ENCODE peak calls at places on chromosomes 11 and 22, in nine cellular contexts. One of them, this sample, is unnamed. For H3K4me1 and H3K9me3, the result is how much of the 10 kb centered on the place peaks cover.

GRCh38 chr11:3186166-3186953 is 21.2 kb upstream of the OSBPL5 start:
- DNase-seq in colonic mucosa: no peak
- DNase-seq in lower lobe of right lung: no peak
- DNase-seq in neural progenitor cell: no peak
- DNase-seq in testis: no peak
- DNase-seq in ovary: no peak
- DNase-seq in spleen: peak
- DNase-seq in cardiac muscle cell: no peak
- DNase-seq in endodermal cell: peak
- DNase-seq in this sample: no peak

GRCh38 chr11:14314127-14314526 is 44.9 kb downstream of the RRAS2 start:
- DNase-seq in colonic mucosa: no peak
- DNase-seq in lower lobe of right lung: no peak
- DNase-seq in neural progenitor cell: no peak
- DNase-seq in testis: no peak
- DNase-seq in ovary: no peak
- DNase-seq in spleen: no peak
- DNase-seq in cardiac muscle cell: no peak
- DNase-seq in endodermal cell: no peak
- DNase-seq in this sample: no peak

GRCh38 chr11:10477690-10478046 is 22.6 kb downstream of the AMPD3 start:
- DNase-seq in colonic mucosa: no peak
- DNase-seq in lower lobe of right lung: no peak
- DNase-seq in neural progenitor cell: no peak
- DNase-seq in testis: no peak
- DNase-seq in ovary: no peak
- DNase-seq in spleen: no peak
- DNase-seq in cardiac muscle cell: no peak
- DNase-seq in endodermal cell: no peak
- DNase-seq in this sample: no peak

GRCh38 chr11:119742263-119742861 is 13.4 kb upstream of the NECTIN1 start:
- DNase-seq in colonic mucosa: peak
- DNase-seq in lower lobe of right lung: no peak
- DNase-seq in neural progenitor cell: peak
- DNase-seq in testis: peak
- DNase-seq in ovary: no peak
- DNase-seq in spleen: peak
- DNase-seq in cardiac muscle cell: peak
- DNase-seq in endodermal cell: peak
- DNase-seq in this sample: peak

GRCh38 chr11:62433553-62434301 is 14.9 kb downstream of the SCGB1A1 start:
- DNase-seq in colonic mucosa: no peak
- DNase-seq in lower lobe of right lung: no peak
- DNase-seq in neural progenitor cell: no peak
- DNase-seq in testis: peak
- DNase-seq in ovary: no peak
- DNase-seq in spleen: no peak
- DNase-seq in cardiac muscle cell: no peak
- DNase-seq in endodermal cell: peak
- DNase-seq in this sample: no peak

GRCh38 chr11:101336155-101336554 is 206.5 kb upstream of the PGR start:
- DNase-seq in colonic mucosa: no peak
- DNase-seq in lower lobe of right lung: no peak
- DNase-seq in neural progenitor cell: no peak
- DNase-seq in testis: no peak
- DNase-seq in ovary: no peak
- DNase-seq in spleen: no peak
- DNase-seq in cardiac muscle cell: no peak
- DNase-seq in endodermal cell: no peak
- DNase-seq in this sample: no peak

GRCh38 chr11:70158201-70158600 is 44.9 kb upstream of the FADD start:
- DNase-seq in colonic mucosa: no peak
- DNase-seq in lower lobe of right lung: no peak
- DNase-seq in neural progenitor cell: peak
- DNase-seq in testis: no peak
- DNase-seq in ovary: no peak
- DNase-seq in spleen: no peak
- DNase-seq in cardiac muscle cell: peak
- DNase-seq in endodermal cell: peak
- DNase-seq in this sample: no peak

GRCh38 chr11:116144387-116144958 is 628.3 kb downstream of the BUD13 start:
- DNase-seq in colonic mucosa: no peak
- DNase-seq in lower lobe of right lung: no peak
- DNase-seq in neural progenitor cell: peak
- DNase-seq in testis: no peak
- DNase-seq in ovary: no peak
- DNase-seq in spleen: no peak
- DNase-seq in cardiac muscle cell: no peak
- DNase-seq in endodermal cell: peak
- DNase-seq in this sample: no peak

GRCh38 chr11:12284321-12285050 is 92.9 kb upstream of the PARVA start:
- DNase-seq in colonic mucosa: peak
- DNase-seq in lower lobe of right lung: no peak
- DNase-seq in neural progenitor cell: no peak
- DNase-seq in testis: peak
- DNase-seq in ovary: no peak
- DNase-seq in spleen: no peak
- DNase-seq in cardiac muscle cell: peak
- DNase-seq in endodermal cell: no peak
- DNase-seq in this sample: no peak

GRCh38 chr11:110311783-110312578 is 15.6 kb upstream of the RDX start:
- DNase-seq in colonic mucosa: no peak
- DNase-seq in lower lobe of right lung: no peak
- DNase-seq in neural progenitor cell: no peak
- DNase-seq in testis: no peak
- DNase-seq in ovary: no peak
- DNase-seq in spleen: no peak
- DNase-seq in cardiac muscle cell: peak
- DNase-seq in endodermal cell: no peak
- DNase-seq in this sample: no peak

GRCh38 chr11:94638902-94639373 is 71.8 kb downstream of the PIWIL4 start:
- DNase-seq in colonic mucosa: no peak
- DNase-seq in lower lobe of right lung: no peak
- DNase-seq in neural progenitor cell: no peak
- DNase-seq in testis: no peak
- DNase-seq in ovary: no peak
- DNase-seq in spleen: no peak
- DNase-seq in cardiac muscle cell: peak
- DNase-seq in endodermal cell: no peak
- DNase-seq in this sample: no peak

GRCh38 chr22:40156001-40156516 is 21.7 kb upstream of the TNRC6B start:
- DNase-seq in colonic mucosa: peak
- DNase-seq in lower lobe of right lung: no peak
- DNase-seq in neural progenitor cell: no peak
- DNase-seq in testis: no peak
- DNase-seq in ovary: no peak
- DNase-seq in spleen: no peak
- DNase-seq in cardiac muscle cell: peak
- DNase-seq in endodermal cell: peak
- DNase-seq in this sample: no peak

GRCh38 chr11:61928606-61929005 is 11.2 kb upstream of the RAB3IL1 start:
- DNase-seq in colonic mucosa: no peak
- DNase-seq in lower lobe of right lung: no peak
- DNase-seq in neural progenitor cell: no peak
- DNase-seq in testis: no peak
- DNase-seq in ovary: no peak
- DNase-seq in spleen: no peak
- DNase-seq in cardiac muscle cell: peak
- DNase-seq in endodermal cell: no peak
- DNase-seq in this sample: no peak

GRCh38 chr22:44309647-44310046 is 3.1 kb downstream of the SHISAL1 start:
- DNase-seq in colonic mucosa: no peak
- DNase-seq in lower lobe of right lung: no peak
- DNase-seq in neural progenitor cell: no peak
- DNase-seq in testis: no peak
- DNase-seq in ovary: no peak
- DNase-seq in spleen: no peak
- DNase-seq in cardiac muscle cell: peak
- DNase-seq in endodermal cell: no peak
- DNase-seq in this sample: no peak

GRCh38 chr22:27785818-27786217 is 15.7 kb downstream of the MN1 start:
- DNase-seq in colonic mucosa: no peak
- DNase-seq in lower lobe of right lung: no peak
- DNase-seq in neural progenitor cell: no peak
- DNase-seq in testis: no peak
- DNase-seq in ovary: no peak
- DNase-seq in spleen: no peak
- DNase-seq in cardiac muscle cell: no peak
- DNase-seq in endodermal cell: no peak
- DNase-seq in this sample: no peak

GRCh38 chr22:27782065-27782464 is 19.5 kb downstream of the MN1 start:
- DNase-seq in colonic mucosa: no peak
- DNase-seq in lower lobe of right lung: no peak
- DNase-seq in neural progenitor cell: no peak
- DNase-seq in testis: no peak
- DNase-seq in ovary: no peak
- DNase-seq in spleen: no peak
- DNase-seq in cardiac muscle cell: no peak
- DNase-seq in endodermal cell: no peak
- DNase-seq in this sample: no peak

GRCh38 chr22:27786253-27786898 is 15.2 kb downstream of the MN1 start:
- DNase-seq in colonic mucosa: no peak
- DNase-seq in lower lobe of right lung: no peak
- DNase-seq in neural progenitor cell: no peak
- DNase-seq in testis: no peak
- DNase-seq in ovary: no peak
- DNase-seq in spleen: no peak
- DNase-seq in cardiac muscle cell: no peak
- DNase-seq in endodermal cell: no peak
- DNase-seq in this sample: no peak

GRCh38 chr22:27783436-27784098 is 18.0 kb downstream of the MN1 start:
- DNase-seq in colonic mucosa: no peak
- DNase-seq in lower lobe of right lung: no peak
- DNase-seq in neural progenitor cell: no peak
- DNase-seq in testis: no peak
- DNase-seq in ovary: no peak
- DNase-seq in spleen: no peak
- DNase-seq in cardiac muscle cell: no peak
- DNase-seq in endodermal cell: no peak
- DNase-seq in this sample: no peak

DNA sequence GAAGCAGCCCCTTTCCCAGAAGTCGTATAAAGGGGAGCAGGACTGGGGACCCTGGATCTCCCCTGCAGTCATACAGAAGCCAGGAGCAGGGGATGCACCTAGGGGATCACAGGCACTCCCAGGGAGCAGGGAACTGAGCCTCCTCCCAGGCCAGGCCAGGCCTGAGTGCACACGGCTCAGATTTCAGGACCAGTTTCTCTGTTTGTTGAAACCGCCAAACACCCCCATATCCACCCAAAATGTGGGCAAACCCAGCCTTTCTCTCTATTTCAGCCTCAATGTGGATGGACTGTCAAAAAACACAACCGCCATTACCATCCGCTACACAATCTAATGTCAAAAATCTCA is 17.5 kb downstream of the MN1 start:
- DNase-seq in colonic mucosa: no peak
- DNase-seq in lower lobe of right lung: no peak
- DNase-seq in neural progenitor cell: peak
- DNase-seq in testis: no peak
- DNase-seq in ovary: no peak
- DNase-seq in spleen: no peak
- DNase-seq in cardiac muscle cell: no peak
- DNase-seq in endodermal cell: peak
- DNase-seq in this sample: no peak
- H3K4me1 ChIP-seq in colonic mucosa: under half
- H3K4me1 ChIP-seq in lower lobe of right lung: under half
- H3K4me1 ChIP-seq in neural progenitor cell: under half
- H3K4me1 ChIP-seq in testis: under half
- H3K4me1 ChIP-seq in ovary: under half
- H3K4me1 ChIP-seq in spleen: under half
- H3K4me1 ChIP-seq in cardiac muscle cell: under half
- H3K4me1 ChIP-seq in endodermal cell: under half
- H3K4me1 ChIP-seq in this sample: under half

DNA sequence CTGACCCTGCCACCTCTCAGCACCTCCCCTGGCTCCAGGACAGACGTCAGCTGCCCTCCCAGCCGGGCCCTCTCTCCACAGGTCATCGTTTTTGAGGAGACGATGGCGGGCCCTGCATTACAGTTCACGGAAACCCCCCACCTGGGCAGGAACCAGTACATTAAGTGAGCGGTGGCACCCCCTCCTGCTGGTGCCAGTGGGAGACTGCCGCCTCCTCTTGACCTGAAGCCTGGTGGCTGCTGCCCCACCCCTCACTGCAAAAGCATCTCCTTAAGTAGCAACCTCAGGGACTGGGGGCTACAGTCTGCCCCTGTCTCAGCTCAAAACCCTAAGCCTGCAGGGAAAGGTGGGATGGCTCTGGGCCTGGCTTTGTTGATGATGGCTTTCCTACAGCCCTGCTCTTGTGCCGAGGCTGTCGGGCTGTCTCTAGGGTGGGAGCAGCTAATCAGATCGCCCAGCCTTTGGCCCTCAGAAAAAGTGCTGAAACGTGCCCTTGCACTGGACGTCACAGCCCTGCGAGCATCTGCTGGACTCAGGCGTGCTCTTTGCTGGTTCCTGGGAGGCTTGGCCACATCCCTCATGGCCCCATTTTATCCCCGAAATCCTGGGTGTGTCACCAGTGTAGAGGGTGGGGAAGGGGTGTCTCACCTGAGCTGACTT is 37.0 kb downstream of the B3GAT1 start:
- DNase-seq in colonic mucosa: no peak
- DNase-seq in lower lobe of right lung: peak
- DNase-seq in neural progenitor cell: no peak
- DNase-seq in testis: no peak
- DNase-seq in ovary: no peak
- DNase-seq in spleen: peak
- DNase-seq in cardiac muscle cell: no peak
- DNase-seq in endodermal cell: no peak
- DNase-seq in this sample: peak
- H3K9me3 ChIP-seq in colonic mucosa: under half
- H3K9me3 ChIP-seq in lower lobe of right lung: under half
- H3K9me3 ChIP-seq in neural progenitor cell: under half
- H3K9me3 ChIP-seq in testis: under half
- H3K9me3 ChIP-seq in ovary: under half
- H3K9me3 ChIP-seq in spleen: under half
- H3K9me3 ChIP-seq in cardiac muscle cell: under half
- H3K9me3 ChIP-seq in endodermal cell: under half
- H3K9me3 ChIP-seq in this sample: under half

DNA sequence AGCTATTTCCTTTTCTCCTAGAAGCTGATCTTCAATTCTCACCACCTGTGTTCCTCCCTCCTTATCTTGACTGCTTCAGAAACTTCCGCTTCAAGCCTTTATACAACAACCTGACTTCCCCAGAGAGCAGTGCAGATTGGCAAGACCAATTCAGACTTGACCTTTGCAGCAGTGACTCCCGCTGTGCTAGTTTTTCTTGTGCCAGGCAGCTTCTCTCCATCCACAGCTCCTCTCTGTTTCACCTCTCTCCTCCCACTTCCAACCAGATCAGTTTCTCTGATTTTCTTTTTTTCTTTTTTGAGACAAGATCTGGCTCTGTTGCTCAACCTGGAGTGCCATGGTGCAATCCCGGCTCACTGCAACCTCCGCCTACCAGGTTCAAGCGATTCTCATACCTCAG is 74.3 kb downstream of the GRAMD1B start:
- DNase-seq in colonic mucosa: no peak
- DNase-seq in lower lobe of right lung: no peak
- DNase-seq in neural progenitor cell: no peak
- DNase-seq in testis: no peak
- DNase-seq in ovary: no peak
- DNase-seq in spleen: no peak
- DNase-seq in cardiac muscle cell: no peak
- DNase-seq in endodermal cell: no peak
- DNase-seq in this sample: no peak
- H3K4me3 ChIP-seq in colonic mucosa: no peak
- H3K4me3 ChIP-seq in lower lobe of right lung: no peak
- H3K4me3 ChIP-seq in neural progenitor cell: no peak
- H3K4me3 ChIP-seq in testis: no peak
- H3K4me3 ChIP-seq in ovary: no peak
- H3K4me3 ChIP-seq in spleen: no peak
- H3K4me3 ChIP-seq in cardiac muscle cell: no peak
- H3K4me3 ChIP-seq in endodermal cell: no peak
- H3K4me3 ChIP-seq in this sample: no peak

GRCh38 chr11:44609028-44609782 is 43.7 kb downstream of the CD82 start:
- DNase-seq in colonic mucosa: no peak
- DNase-seq in lower lobe of right lung: no peak
- DNase-seq in neural progenitor cell: no peak
- DNase-seq in testis: no peak
- DNase-seq in ovary: no peak
- DNase-seq in spleen: peak
- DNase-seq in cardiac muscle cell: no peak
- DNase-seq in endodermal cell: no peak
- DNase-seq in this sample: no peak
- H3K4me1 ChIP-seq in colonic mucosa: under half
- H3K4me1 ChIP-seq in lower lobe of right lung: half or more
- H3K4me1 ChIP-seq in neural progenitor cell: under half
- H3K4me1 ChIP-seq in testis: under half
- H3K4me1 ChIP-seq in ovary: under half
- H3K4me1 ChIP-seq in spleen: half or more
- H3K4me1 ChIP-seq in cardiac muscle cell: under half
- H3K4me1 ChIP-seq in endodermal cell: under half
- H3K4me1 ChIP-seq in this sample: under half

This sample was measured in mucosa of descending colon.